ENCODE peak calls at places on chromosomes 3 and 15, in six cellular contexts. C is A549, A is breast epithelium, I is uterus, K is lower leg skin, D is stomach. B is an unnamed sample.

GRCh38 chr15:60374628-60375081 is 23.1 kb downstream of the ANXA2 start:
- DNase-seq in C (peak; percentile 100), A (peak; percentile 81), I (no peak), K (no peak), D (peak; percentile 77), B (no peak)

GRCh38 chr3:123834631-123835030 is 49.5 kb downstream of the MYLK start:
- DNase-seq in C (no peak), A (no peak), I (no peak), K (no peak), D (no peak), B (no peak)

GRCh38 chr3:183591881-183592521 is 36.5 kb upstream of the KLHL6 start:
- DNase-seq in C (no peak), A (no peak), I (no peak), K (no peak), D (no peak), B (no peak)

GRCh38 chr3:47283193-47283537 is 421 bp downstream of the KLHL18 start:
- DNase-seq in C (peak; percentile 5), A (no peak), I (no peak), K (no peak), D (peak; percentile 27), B (no peak)

GRCh38 chr15:63006032-63006878 is 36.3 kb upstream of the TPM1 start:
- DNase-seq in C (no peak), A (no peak), I (no peak), K (no peak), D (no peak), B (no peak)

GRCh38 chr15:49169880-49170597 is at the start of gene GALK2:
- DNase-seq in C (peak; percentile 88), A (peak; percentile 80), I (peak; percentile 83), K (peak; percentile 93), D (peak; percentile 89), B (peak; percentile 92)

GRCh38 chr15:69757186-69757585 is 304.6 kb downstream of the RPLP1 start:
- DNase-seq in C (no peak), A (no peak), I (no peak), K (no peak), D (no peak), B (no peak)

GRCh38 chr3:161674402-161674801 is 177.8 kb downstream of the OTOL1 start:
- DNase-seq in C (no peak), A (no peak), I (no peak), K (no peak), D (no peak), B (no peak)

GRCh38 chr15:58503139-58504027 is 71.6 kb downstream of the LIPC start:
- DNase-seq in C (no peak), A (no peak), I (no peak), K (no peak), D (peak; percentile 46), B (no peak)

GRCh38 chr3:105780114-105780513 is 88.7 kb downstream of the CBLB start:
- DNase-seq in C (no peak), A (no peak), I (no peak), K (no peak), D (no peak), B (no peak)

GRCh38 chr3:139120336-139120971 is 75.8 kb upstream of the PRR23C start:
- DNase-seq in C (peak; percentile 20), A (no peak), I (no peak), K (peak; percentile 45), D (no peak), B (no peak)

GRCh38 chr15:27589782-27590181 is 509.3 kb downstream of the OCA2 start:
- DNase-seq in C (no peak), A (no peak), I (no peak), K (no peak), D (no peak), B (no peak)

GRCh38 chr3:10929978-10930620 is 62.4 kb upstream of the SLC6A1 start:
- DNase-seq in C (no peak), A (peak; percentile 20), I (peak; percentile 6), K (no peak), D (no peak), B (peak; percentile 56)

GRCh38 chr15:48449734-48450133 is 118.5 kb downstream of the DUT start:
- DNase-seq in C (no peak), A (no peak), I (no peak), K (no peak), D (no peak), B (no peak)

GRCh38 chr15:34724486-34724885 is 30.3 kb downstream of the GJD2 start:
- DNase-seq in C (no peak), A (no peak), I (no peak), K (no peak), D (no peak), B (no peak)

GRCh38 chr3:148330486-148330885 is 367.2 kb upstream of the AGTR1 start:
- DNase-seq in C (no peak), A (no peak), I (no peak), K (no peak), D (no peak), B (no peak)

DNA sequence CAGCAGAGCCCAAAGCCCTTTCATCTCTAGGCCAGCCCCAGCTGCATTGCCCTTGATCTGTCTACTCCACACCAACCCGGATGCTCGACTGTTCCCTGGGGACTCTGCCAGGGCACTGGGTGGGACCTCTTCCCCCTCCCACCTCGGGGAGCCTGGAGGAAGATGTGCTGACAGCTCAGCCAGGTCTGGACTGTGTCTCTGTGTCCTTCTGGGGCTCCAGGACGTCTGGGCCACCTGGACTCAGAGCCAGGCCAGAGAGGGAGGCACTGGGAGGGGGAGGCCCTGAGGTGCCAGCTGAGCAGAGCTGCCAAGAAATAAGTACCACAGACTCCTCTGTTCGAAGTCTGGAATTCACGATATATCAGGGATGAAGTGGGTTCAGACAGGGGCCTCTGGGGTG is 5.8 kb upstream of the HCN4 start:
- DNase-seq in C (no peak), A (no peak), I (no peak), K (no peak), D (no peak), B (no peak)
- TF ChIP-seq CTCF in C (no peak), A (no peak), I (no peak), K (no peak), D (no peak), B (no peak)

GRCh38 chr15:45399381-45400212 is 21.3 kb upstream of the GATM start:
- DNase-seq in C (peak; percentile 67), A (no peak), I (no peak), K (no peak), D (no peak), B (no peak)

GRCh38 chr15:45402955-45403892 is 24.9 kb upstream of the GATM start:
- DNase-seq in C (peak; percentile 37), A (peak; percentile 52), I (peak; percentile 18), K (no peak), D (peak; percentile 42), B (peak; percentile 91)

GRCh38 chr15:45401665-45402161 is 23.4 kb upstream of the GATM start:
- DNase-seq in C (no peak), A (no peak), I (no peak), K (no peak), D (no peak), B (no peak)

GRCh38 chr15:45397116-45397665 is 18.8 kb upstream of the GATM start:
- DNase-seq in C (no peak), A (no peak), I (no peak), K (no peak), D (no peak), B (no peak)

DNA sequence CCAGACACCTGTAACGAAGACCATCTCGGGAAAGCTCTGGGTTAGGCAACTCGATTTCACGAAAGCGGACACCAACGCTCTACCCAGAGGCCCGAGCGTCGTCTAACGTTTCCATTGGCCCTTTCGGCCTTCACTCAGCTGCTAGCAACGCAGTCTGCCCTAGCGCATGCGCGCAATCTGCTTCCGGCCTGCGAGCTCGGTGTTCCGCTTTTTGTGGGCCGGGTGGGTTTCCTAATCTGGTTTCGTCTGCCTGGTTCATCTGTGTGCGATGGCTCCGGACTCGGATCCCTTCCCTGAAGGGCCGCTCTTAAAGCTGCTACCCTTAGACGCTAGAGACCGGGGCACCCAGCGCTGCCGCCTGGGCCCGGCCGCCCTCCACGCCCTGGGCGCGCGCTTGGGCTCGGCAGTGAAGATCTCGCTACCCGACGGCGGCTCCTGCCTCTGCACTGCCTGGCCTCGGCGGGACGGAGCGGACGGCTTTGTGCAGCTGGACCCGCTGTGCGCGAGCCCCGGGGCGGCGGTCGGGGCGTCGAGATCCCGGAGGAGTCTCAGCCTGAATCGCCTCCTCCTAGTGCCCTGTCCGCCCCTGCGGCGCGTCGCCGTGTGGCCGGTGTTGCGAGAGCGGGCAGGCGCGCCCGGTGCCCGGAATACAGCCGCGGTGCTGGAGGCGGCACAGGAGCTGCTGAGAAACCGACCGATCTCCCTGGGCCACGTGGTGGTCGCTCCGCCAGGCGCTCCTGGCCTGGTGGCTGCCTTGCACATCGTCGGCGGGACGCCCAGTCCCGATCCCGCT is 24.0 kb upstream of the GATM start:
- DNase-seq in C (peak; percentile 98), A (peak; percentile 94), I (peak; percentile 96), K (peak; percentile 92), D (peak; percentile 95), B (peak; percentile 98)
- TF ChIP-seq POLR2A in C (peak; percentile 71), A (peak; percentile 45), I (peak; percentile 69), K (no peak), D (peak; percentile 32), B (no peak)

GRCh38 chr3:50554553-50554952 is 13.0 kb downstream of the C3orf18 start:
- DNase-seq in C (no peak), A (no peak), I (no peak), K (no peak), D (no peak), B (no peak)
- TF ChIP-seq CTCF in C (no peak), A (no peak), I (no peak), K (no peak), D (no peak), B (no peak)

DNA sequence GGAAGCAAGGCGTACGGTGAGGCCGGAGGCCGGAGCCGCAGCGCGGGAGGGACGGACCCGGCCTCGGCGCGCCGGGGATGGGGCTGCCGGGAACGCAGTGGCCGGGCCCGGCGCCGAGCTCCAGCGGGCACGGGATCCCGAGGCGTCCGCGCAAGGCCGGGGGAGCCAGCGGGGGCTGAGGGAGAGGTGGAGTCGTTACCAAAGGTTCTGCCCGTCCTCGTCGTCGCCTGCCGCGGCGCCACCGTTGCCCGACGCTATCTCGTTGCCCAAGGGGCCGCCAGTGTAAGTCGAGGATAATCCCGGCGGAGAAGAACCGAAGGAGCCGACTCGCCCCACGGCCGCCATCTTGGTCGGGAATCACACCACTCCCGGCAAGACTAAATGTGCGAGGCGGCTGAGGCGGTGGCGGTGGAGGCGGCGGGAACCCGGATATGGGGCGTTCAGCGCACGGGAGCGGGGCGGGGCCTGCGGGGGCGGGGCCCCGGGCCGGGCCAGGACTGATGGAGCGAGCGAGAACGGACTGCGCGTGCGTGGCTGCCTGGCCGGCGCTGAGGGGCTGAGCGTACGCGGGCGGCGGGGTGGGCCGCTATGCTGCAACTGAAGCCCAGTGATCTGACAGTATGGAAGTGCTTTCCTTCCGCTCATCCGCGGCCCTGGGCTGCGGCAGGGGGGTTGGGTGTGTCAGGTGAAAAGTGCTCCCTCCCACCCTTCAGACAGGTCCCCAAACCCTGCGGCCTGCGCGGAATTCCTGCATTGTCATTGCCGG is at the start of gene DYNC1LI1:
- DNase-seq in C (peak; percentile 92), A (peak; percentile 90), I (peak; percentile 97), K (peak; percentile 94), D (peak; percentile 95), B (peak; percentile 99)
- TF ChIP-seq POLR2A in C (peak; percentile 80), A (no peak), I (peak; percentile 56), K (no peak), D (peak; percentile 9), B (no peak)

B was measured in spleen.